ENCODE peak calls at places on chromosome 19, in six cellular contexts. L is astrocyte of the spinal cord, K is ovary, N is pancreas, G is heart left ventricle, F is left lung. V is an unnamed sample.

GRCh38 chr19:8640402-8641004 is 10.1 kb downstream of the NFILZ start:
- DNase-seq in L (no peak), K (no peak), N (no peak), G (peak; percentile 71), F (peak; percentile 84), V (peak; percentile 19)

GRCh38 chr19:48926909-48927308 is 6.6 kb upstream of the DHDH start:
- DNase-seq in L (peak; percentile 92), K (peak; percentile 39), N (no peak), G (no peak), F (no peak), V (peak; percentile 37)

GRCh38 chr19:48918801-48919247 is 14.7 kb upstream of the DHDH start:
- DNase-seq in L (no peak), K (no peak), N (no peak), G (no peak), F (no peak), V (no peak)

GRCh38 chr19:52237771-52238400 is 31.5 kb upstream of the ZNF766 start:
- DNase-seq in L (peak; percentile 72), K (peak; percentile 42), N (no peak), G (no peak), F (no peak), V (peak; percentile 68)

GRCh38 chr19:51688665-51689571 is 4.2 kb upstream of the SPACA6 start:
- DNase-seq in L (peak; percentile 98), K (peak; percentile 96), N (peak; percentile 91), G (peak; percentile 95), F (peak; percentile 92), V (peak; percentile 96)

GRCh38 chr19:10224337-10224736 is 6.8 kb downstream of the S1PR2 start:
- DNase-seq in L (no peak), K (peak; percentile 13), N (no peak), G (no peak), F (no peak), V (no peak)

GRCh38 chr19:43687660-43687997 is 17.7 kb upstream of the PLAUR start:
- DNase-seq in L (no peak), K (no peak), N (no peak), G (no peak), F (no peak), V (no peak)

GRCh38 chr19:53389591-53390377 is 5.2 kb upstream of the ZNF765 start:
- DNase-seq in L (no peak), K (peak; percentile 67), N (peak; percentile 55), G (no peak), F (no peak), V (no peak)

GRCh38 chr19:55116232-55117062 is 990 bp downstream of the PPP1R12C start:
- DNase-seq in L (peak; percentile 45), K (peak; percentile 63), N (no peak), G (peak; percentile 81), F (peak; percentile 90), V (peak; percentile 72)

GRCh38 chr19:36488816-36489138 is 584 bp downstream of the ZNF566 start:
- DNase-seq in L (peak; percentile 2), K (no peak), N (peak; percentile 36), G (no peak), F (no peak), V (no peak)

GRCh38 chr19:45767410-45767880 is 1.6 kb downstream of the SIX5 start:
- DNase-seq in L (peak; percentile 88), K (peak; percentile 91), N (peak; percentile 95), G (peak; percentile 87), F (peak; percentile 89), V (peak; percentile 88)

GRCh38 chr19:33176670-33177416 is 17.3 kb upstream of the LRP3 start:
- DNase-seq in L (peak; percentile 99), K (peak; percentile 94), N (peak; percentile 99), G (peak; percentile 97), F (peak; percentile 99), V (peak; percentile 99)

GRCh38 chr19:816500-816857 is 5.3 kb downstream of the PLPPR3 start:
- DNase-seq in L (no peak), K (no peak), N (no peak), G (no peak), F (no peak), V (no peak)
- H3K4me3 ChIP-seq in L (no peak overlapping the region), K (no peak overlapping the region), N (no peak overlapping the region), G (no peak overlapping the region), F (no peak overlapping the region), V (no peak overlapping the region)

GRCh38 chr19:2151339-2152229 is at the start of gene AP3D1:
- DNase-seq in L (peak; percentile 100), K (peak; percentile 100), N (peak; percentile 100), G (peak; percentile 100), F (peak; percentile 100), V (peak; percentile 100)

GRCh38 chr19:2148482-2149135 is 2.8 kb downstream of the AP3D1 start:
- DNase-seq in L (no peak), K (no peak), N (no peak), G (no peak), F (no peak), V (no peak)

GRCh38 chr19:2149980-2150793 is 1.2 kb downstream of the AP3D1 start:
- DNase-seq in L (no peak), K (no peak), N (peak; percentile 81), G (no peak), F (no peak), V (no peak)

GRCh38 chr19:2154587-2155075 is 3.3 kb upstream of the AP3D1 start:
- DNase-seq in L (peak; percentile 21), K (no peak), N (no peak), G (no peak), F (no peak), V (no peak)

DNA sequence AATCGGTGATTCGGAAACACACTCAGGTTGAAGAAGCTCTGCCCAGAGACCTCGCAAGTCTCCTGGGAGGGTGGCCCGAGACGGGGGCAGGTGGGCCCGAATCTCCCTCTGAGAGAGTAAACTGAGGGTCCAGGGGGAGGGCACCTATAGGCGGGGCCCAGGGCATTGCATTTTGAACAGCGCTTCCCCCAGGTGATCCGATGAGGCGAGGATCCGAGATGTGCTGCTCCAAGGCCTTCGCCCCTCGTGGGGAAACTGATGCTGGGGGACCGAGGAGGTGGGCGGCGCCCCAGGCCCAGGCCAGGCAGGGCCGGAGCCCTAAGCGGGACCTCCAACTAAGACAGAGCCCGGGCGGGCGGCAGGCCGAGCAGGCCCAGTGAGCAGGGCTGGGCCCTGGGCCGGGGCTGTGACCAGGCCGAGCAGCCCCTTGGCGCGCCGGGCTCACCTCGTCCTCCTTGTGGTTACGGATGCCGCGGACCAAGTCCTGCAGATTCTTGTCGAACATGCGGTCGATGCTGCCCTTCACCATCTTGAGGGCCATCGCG is 500 bp downstream of the AP3D1 start:
- DNase-seq in L (no peak), K (no peak), N (peak; percentile 86), G (no peak), F (peak; percentile 86), V (no peak)
- TF ChIP-seq CTCF in L (no peak), K (no peak), N (no peak), G (no peak), F (no peak), V (no peak)

DNA sequence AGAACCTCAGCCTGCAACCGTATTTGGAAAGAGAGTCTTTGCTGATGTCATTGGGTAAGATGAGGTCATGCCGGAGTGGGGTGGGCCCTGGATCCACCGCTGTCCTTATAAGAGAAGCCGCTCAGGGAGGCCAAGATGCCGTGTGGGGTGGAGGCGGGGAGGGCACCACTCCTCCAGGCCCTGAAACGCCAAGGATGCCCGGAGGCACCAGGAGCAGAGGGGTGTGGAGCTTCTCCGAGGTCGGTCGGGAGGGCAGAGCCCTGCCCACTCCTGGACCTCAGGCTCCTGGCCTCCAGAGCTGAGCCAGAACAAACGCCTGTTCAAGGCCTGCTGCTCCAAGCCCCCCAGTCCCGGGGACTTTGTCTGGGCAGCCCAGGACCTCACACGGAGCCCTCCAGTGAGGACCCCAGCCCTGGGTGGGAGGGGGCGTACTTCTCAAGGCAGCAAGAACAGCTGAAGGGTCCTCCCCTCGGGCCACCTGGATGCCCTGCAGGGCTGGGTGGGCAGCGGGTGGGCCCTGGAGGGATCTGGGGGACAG is 29.9 kb downstream of the PIP5K1C start:
- DNase-seq in L (peak; percentile 80), K (peak; percentile 83), N (peak; percentile 71), G (peak; percentile 83), F (no peak), V (peak; percentile 91)
- H3K4me3 ChIP-seq in L (no peak overlapping the region), K (peak overlapping the region; percentile 37), N (no peak overlapping the region), G (peak overlapping the region; percentile 38), F (no peak overlapping the region), V (peak overlapping the region; percentile 29)

GRCh38 chr19:14556662-14557188 is 15.1 kb downstream of the NDUFB7 start:
- DNase-seq in L (peak; percentile 79), K (peak; percentile 41), N (peak; percentile 90), G (peak; percentile 90), F (peak; percentile 96), V (peak; percentile 52)

GRCh38 chr19:14555918-14556661 is 15.8 kb downstream of the NDUFB7 start:
- DNase-seq in L (peak; percentile 28), K (no peak), N (no peak), G (no peak), F (no peak), V (no peak)

GRCh38 chr19:14553939-14554243 is 18.0 kb downstream of the NDUFB7 start:
- DNase-seq in L (no peak), K (no peak), N (no peak), G (no peak), F (no peak), V (no peak)

GRCh38 chr19:14553042-14553938 is 18.6 kb downstream of the NDUFB7 start:
- DNase-seq in L (no peak), K (no peak), N (peak; percentile 53), G (no peak), F (peak; percentile 71), V (no peak)

GRCh38 chr19:14554382-14554812 is 17.5 kb downstream of the NDUFB7 start:
- DNase-seq in L (no peak), K (no peak), N (no peak), G (no peak), F (no peak), V (no peak)
- TF ChIP-seq CTCF in L (no peak), K (no peak), N (no peak), G (no peak), F (no peak), V (no peak)

GRCh38 chr19:19171821-19172532 is 1.9 kb upstream of the MEF2B start:
- DNase-seq in L (peak; percentile 26), K (no peak), N (no peak), G (no peak), F (no peak), V (no peak)

GRCh38 chr19:19167612-19168011 is 2.5 kb downstream of the MEF2B start:
- DNase-seq in L (no peak), K (no peak), N (no peak), G (no peak), F (no peak), V (no peak)

GRCh38 chr19:19169236-19170052 is 619 bp downstream of the MEF2B start:
- DNase-seq in L (no peak), K (no peak), N (no peak), G (no peak), F (no peak), V (no peak)

GRCh38 chr19:19171110-19171672 is 1.1 kb upstream of the MEF2B start:
- DNase-seq in L (no peak), K (no peak), N (no peak), G (no peak), F (no peak), V (no peak)

GRCh38 chr19:19170053-19170945 is at the start of gene MEF2B:
- DNase-seq in L (peak; percentile 55), K (peak; percentile 37), N (peak; percentile 91), G (peak; percentile 89), F (peak; percentile 94), V (peak; percentile 49)
- H3K4me3 ChIP-seq in L (no peak within 1 kb of the TSS), K (no peak within 1 kb of the TSS), N (no peak within 1 kb of the TSS), G (peak within 1 kb of the TSS; percentile 43), F (no peak within 1 kb of the TSS), V (no peak within 1 kb of the TSS)